ENCODE peak calls at places on chromosomes 11 and 22, in six cellular contexts. T is pancreas, Z is GM23338, X is body of pancreas, Q is lower lobe of right lung, K is GM23248. D is an unnamed sample.

GRCh38 chr11:69705901-69706787 is 2.3 kb upstream of the FGF19 start:
- DNase-seq in T (no peak), Z (no peak), X (no peak), Q (no peak), K (no peak), D (no peak)

GRCh38 chr11:44017443-44018126 is 30.2 kb upstream of the ACCSL start:
- DNase-seq in T (peak; percentile 13), Z (no peak), X (peak; percentile 40), Q (no peak), K (peak; percentile 42), D (no peak)

GRCh38 chr11:26830757-26831156 is 108.9 kb upstream of the SLC5A12 start:
- DNase-seq in T (no peak), Z (no peak), X (no peak), Q (no peak), K (no peak), D (no peak)

GRCh38 chr11:33257160-33257896 is at the start of gene HIPK3:
- DNase-seq in T (peak; percentile 83), Z (peak; percentile 88), X (peak; percentile 83), Q (peak; percentile 91), K (peak; percentile 94), D (peak; percentile 88)

GRCh38 chr11:128239224-128239790 is 348.1 kb downstream of the ETS1 start:
- DNase-seq in T (no peak), Z (no peak), X (no peak), Q (no peak), K (no peak), D (no peak)

GRCh38 chr22:46823248-46823647 is 60.8 kb downstream of the TBC1D22A start:
- DNase-seq in T (no peak), Z (no peak), X (no peak), Q (no peak), K (no peak), D (no peak)

GRCh38 chr11:121535122-121535796 is 82.5 kb upstream of the SORL1-AS1 start:
- DNase-seq in T (no peak), Z (no peak), X (no peak), Q (no peak), K (peak; percentile 72), D (no peak)

GRCh38 chr22:46575915-46576555 is 38.6 kb upstream of the CELSR1 start:
- DNase-seq in T (peak; percentile 42), Z (peak; percentile 71), X (no peak), Q (peak; percentile 75), K (no peak), D (peak; percentile 38)

GRCh38 chr11:94897330-94897768 is 76.0 kb downstream of the CWC15 start:
- DNase-seq in T (no peak), Z (peak; percentile 73), X (peak; percentile 58), Q (no peak), K (peak; percentile 56), D (peak; percentile 67)

GRCh38 chr22:36377022-36377631 is 10.6 kb downstream of the MYH9 start:
- DNase-seq in T (no peak), Z (no peak), X (no peak), Q (no peak), K (no peak), D (no peak)

GRCh38 chr22:45548991-45549736 is 46.5 kb downstream of the FBLN1 start:
- DNase-seq in T (no peak), Z (peak; percentile 49), X (peak; percentile 43), Q (no peak), K (peak; percentile 97), D (peak; percentile 89)

GRCh38 chr22:39318507-39319283 is 728 bp downstream of the RPL3 start:
- DNase-seq in T (no peak), Z (no peak), X (no peak), Q (no peak), K (peak; percentile 47), D (peak; percentile 58)

GRCh38 chr11:32312206-32312817 is 123.0 kb downstream of the WT1 start:
- DNase-seq in T (no peak), Z (no peak), X (no peak), Q (no peak), K (peak; percentile 49), D (no peak)

GRCh38 chr11:87265132-87265531 is 227.4 kb downstream of the TMEM135 start:
- DNase-seq in T (no peak), Z (no peak), X (no peak), Q (no peak), K (peak; percentile 59), D (no peak)

GRCh38 chr11:29129850-29130249 is 887.0 kb downstream of the KCNA4 start:
- DNase-seq in T (no peak), Z (no peak), X (no peak), Q (no peak), K (peak; percentile 48), D (peak; percentile 38)

GRCh38 chr11:63613517-63614135 is 607 bp downstream of the PLAAT3 start:
- DNase-seq in T (peak; percentile 56), Z (peak; percentile 78), X (peak; percentile 45), Q (peak; percentile 70), K (peak; percentile 38), D (peak; percentile 48)

GRCh38 chr11:126318642-126319373 is 14.9 kb downstream of the DCPS start:
- DNase-seq in T (peak; percentile 40), Z (no peak), X (peak; percentile 56), Q (peak; percentile 36), K (peak; percentile 98), D (peak; percentile 86)

GRCh38 chr22:35961480-35961902 is 67.1 kb downstream of the RBFOX2 start:
- DNase-seq in T (peak; percentile 19), Z (peak; percentile 96), X (peak; percentile 28), Q (no peak), K (peak; percentile 68), D (peak; percentile 85)

GRCh38 chr22:29043906-29044575 is 17.6 kb downstream of the C22orf31 start:
- DNase-seq in T (no peak), Z (no peak), X (no peak), Q (no peak), K (peak; percentile 80), D (no peak)

GRCh38 chr11:110472858-110473257 is 43.1 kb downstream of the FDX1 start:
- DNase-seq in T (no peak), Z (no peak), X (peak; percentile 20), Q (no peak), K (peak; percentile 15), D (no peak)

GRCh38 chr11:76205252-76206076 is 838 bp downstream of the WNT11 start:
- DNase-seq in T (no peak), Z (no peak), X (no peak), Q (no peak), K (no peak), D (no peak)

GRCh38 chr11:82980292-82980691 is 78.8 kb downstream of the DDIAS start:
- DNase-seq in T (no peak), Z (no peak), X (no peak), Q (no peak), K (peak; percentile 84), D (peak; percentile 67)

GRCh38 chr22:29157759-29158535 is 47.7 kb upstream of the EMID1 start:
- DNase-seq in T (no peak), Z (peak; percentile 65), X (no peak), Q (no peak), K (no peak), D (no peak)

GRCh38 chr11:14578551-14578956 is 58.4 kb upstream of the PSMA1 start:
- DNase-seq in T (peak; percentile 32), Z (no peak), X (peak; percentile 65), Q (no peak), K (no peak), D (peak; percentile 96)

GRCh38 chr11:120331301-120331966 is 4.8 kb upstream of the ARHGEF12 start:
- DNase-seq in T (peak; percentile 59), Z (no peak), X (peak; percentile 67), Q (no peak), K (peak; percentile 94), D (peak; percentile 83)

GRCh38 chr11:61172353-61172752 is 11.1 kb upstream of the VPS37C start:
- DNase-seq in T (no peak), Z (no peak), X (no peak), Q (no peak), K (no peak), D (no peak)

GRCh38 chr11:5597953-5598352 is 1.5 kb downstream of the TRIM6 start:
- DNase-seq in T (no peak), Z (peak; percentile 56), X (no peak), Q (no peak), K (no peak), D (no peak)
- H3K4me3 ChIP-seq in T (no peak overlapping the region), Z (peak overlapping the region; percentile 88), X (no peak overlapping the region), Q (no peak overlapping the region), K (no peak overlapping the region), D (no peak overlapping the region)

GRCh38 chr11:65321076-65321475 is 6.4 kb downstream of the CDC42EP2 start:
- DNase-seq in T (no peak), Z (no peak), X (no peak), Q (no peak), K (no peak), D (no peak)
- H3K27ac ChIP-seq in T (no peak overlapping the region), Z (no peak overlapping the region), X (no peak overlapping the region), Q (peak overlapping the region; percentile 31), K (no peak overlapping the region), D (no peak overlapping the region)

DNA sequence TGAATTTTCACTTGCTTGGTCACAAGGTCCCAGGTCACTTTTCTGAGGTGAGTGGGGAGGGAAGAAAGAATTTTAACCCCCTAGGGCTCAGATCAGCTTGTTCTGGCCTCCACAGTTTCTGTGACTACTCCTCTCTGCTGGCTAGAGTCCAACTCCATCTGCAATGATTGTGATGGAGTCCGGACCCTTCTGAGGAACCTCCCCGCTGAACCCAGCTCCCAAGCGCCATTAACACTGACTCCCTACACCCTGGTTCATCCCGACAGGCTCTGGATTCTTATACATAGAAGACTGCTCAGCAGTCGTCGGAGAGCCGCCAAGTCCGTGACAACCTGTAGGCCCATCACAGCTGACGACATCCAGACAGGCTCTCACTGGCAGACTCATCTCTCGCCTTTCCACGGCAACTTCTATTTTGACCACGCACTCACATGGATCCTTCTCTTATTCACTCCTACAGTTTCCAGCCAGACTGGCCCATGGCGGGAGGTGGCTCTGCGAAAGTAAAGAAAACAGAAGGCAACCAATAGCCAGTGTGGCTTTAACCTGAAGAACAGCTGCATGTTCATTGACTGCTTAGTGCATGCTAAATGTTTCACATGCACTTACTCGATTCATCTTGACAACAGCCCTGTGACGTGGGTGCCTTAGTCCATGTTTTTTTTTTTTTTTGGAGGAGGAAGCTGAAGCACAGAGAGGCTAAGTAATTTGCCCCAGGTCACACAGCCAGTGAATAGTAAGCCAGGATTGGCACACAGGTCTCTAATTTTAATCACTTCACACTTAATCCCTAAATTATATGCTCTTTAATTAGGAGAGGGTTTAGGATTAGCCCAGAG is 68.0 kb upstream of the PRDM11 start:
- DNase-seq in T (no peak), Z (no peak), X (no peak), Q (no peak), K (peak; percentile 81), D (peak; percentile 44)
- H3K4me1 ChIP-seq in T (no peaks in the 10 kb centered on the region), Z (peaks cover 14% of the 10 kb centered on the region), X (peaks cover 10% of the 10 kb centered on the region), Q (peaks cover 37% of the 10 kb centered on the region), K (peaks cover 5% of the 10 kb centered on the region), D (peaks cover 25% of the 10 kb centered on the region)

GRCh38 chr11:78022397-78023396 is at the start of gene KCTD14:
- DNase-seq in T (peak; percentile 72), Z (peak; percentile 79), X (peak; percentile 82), Q (peak; percentile 78), K (peak; percentile 34), D (peak; percentile 35)
- H3K4me3 ChIP-seq in T (peak within 1 kb of the TSS; percentile 66), Z (peak within 1 kb of the TSS; percentile 71), X (peak within 1 kb of the TSS; percentile 76), Q (peak within 1 kb of the TSS; percentile 56), K (peak within 1 kb of the TSS; percentile 64), D (peak within 1 kb of the TSS; percentile 6)

GRCh38 chr11:90803366-90803765 is 580.5 kb upstream of the CHORDC1 start:
- DNase-seq in T (no peak), Z (peak; percentile 37), X (no peak), Q (no peak), K (no peak), D (no peak)
- H3K27ac ChIP-seq in T (no peak overlapping the region), Z (no peak overlapping the region), X (no peak overlapping the region), Q (no peak overlapping the region), K (no peak overlapping the region), D (no peak overlapping the region)